ENCODE peak calls at places on chromosome 20, in six cellular contexts. A is cardiac muscle cell, W is foreskin fibroblast, P is SK-N-SH, H is psoas muscle, T is left ventricle myocardium inferior. L is an unnamed sample.

GRCh38 chr20:44467289-44467883 is 8.3 kb upstream of the TTPAL start:
- DNase-seq in A (peak), W (peak), P (peak), H (peak), T (peak), L (peak)

GRCh38 chr20:49545572-49545971 is 22.4 kb downstream of the PTGIS start:
- DNase-seq in A (no peak), W (no peak), P (no peak), H (no peak), T (no peak), L (no peak)

GRCh38 chr20:50508171-50508761 is 1.9 kb upstream of the PTPN1 start:
- DNase-seq in A (no peak), W (no peak), P (no peak), H (no peak), T (no peak), L (no peak)

GRCh38 chr20:64001607-64002011 is 20.7 kb downstream of the PRPF6 start:
- DNase-seq in A (no peak), W (no peak), P (no peak), H (no peak), T (no peak), L (no peak)

GRCh38 chr20:61086031-61086430 is 166.0 kb upstream of the CDH4 start:
- DNase-seq in A (no peak), W (no peak), P (no peak), H (no peak), T (no peak), L (no peak)

GRCh38 chr20:23446505-23446904 is 6.2 kb downstream of the CST11 start:
- DNase-seq in A (peak), W (no peak), P (peak), H (peak), T (peak), L (peak)

GRCh38 chr20:50810063-50810462 is 15.2 kb downstream of the BCAS4 start:
- DNase-seq in A (no peak), W (no peak), P (no peak), H (no peak), T (no peak), L (no peak)

GRCh38 chr20:23795526-23795925 is 31.0 kb downstream of the CST2 start:
- DNase-seq in A (no peak), W (no peak), P (no peak), H (no peak), T (no peak), L (no peak)

GRCh38 chr20:17343631-17344447 is 117.0 kb downstream of the PCSK2 start:
- DNase-seq in A (no peak), W (peak), P (no peak), H (no peak), T (no peak), L (no peak)

GRCh38 chr20:23156842-23157423 is 70.8 kb upstream of the CD93 start:
- DNase-seq in A (no peak), W (no peak), P (no peak), H (no peak), T (no peak), L (no peak)

GRCh38 chr20:47309806-47310426 is 46.6 kb downstream of the ZMYND8 start:
- DNase-seq in A (no peak), W (no peak), P (no peak), H (no peak), T (no peak), L (no peak)

GRCh38 chr20:4920131-4920530 is 81.2 kb downstream of the SLC23A2 start:
- DNase-seq in A (no peak), W (no peak), P (no peak), H (no peak), T (no peak), L (no peak)

DNA sequence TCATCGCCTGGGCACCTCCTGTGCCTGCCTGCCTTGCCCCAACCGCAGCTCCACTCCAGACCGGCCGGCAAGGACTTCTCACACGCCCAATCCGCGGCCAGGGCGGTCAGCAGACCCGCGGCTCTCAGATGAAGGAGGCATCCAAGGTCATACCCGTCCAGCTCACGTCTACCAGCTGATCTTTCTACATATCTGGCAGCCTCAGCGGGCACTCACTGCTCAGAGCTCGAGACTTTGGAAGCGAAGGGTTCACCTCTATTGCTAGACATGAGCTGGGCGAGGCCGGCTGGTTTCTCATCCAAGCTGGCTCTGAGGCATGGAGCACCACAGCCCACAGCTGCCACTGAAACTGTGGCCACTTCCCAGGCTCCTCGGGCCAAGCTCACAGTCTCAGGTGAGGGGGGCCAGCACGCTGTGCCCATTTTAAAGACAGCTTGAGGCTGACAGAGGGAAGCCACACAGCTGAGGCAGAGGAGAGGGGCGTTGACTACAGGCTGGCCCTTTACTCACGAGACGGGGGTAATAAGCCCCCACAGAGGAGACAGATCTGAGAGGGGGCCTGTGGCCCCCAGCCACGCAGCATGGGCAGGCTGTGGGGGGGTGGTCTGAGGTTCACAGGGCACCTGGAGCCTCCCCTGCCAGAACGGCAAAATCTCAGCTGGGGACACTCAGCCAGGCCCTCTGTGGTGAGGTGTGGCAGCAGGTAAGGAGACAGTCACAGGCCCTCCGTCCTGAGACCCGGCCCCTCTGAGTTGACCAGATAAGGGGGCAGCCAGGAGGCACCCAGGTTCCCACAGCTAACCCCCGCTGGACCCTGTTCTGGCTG is 2.0 kb downstream of the LAMA5 start:
- DNase-seq in A (no peak), W (no peak), P (no peak), H (peak), T (peak), L (no peak)
- H3K4me3 ChIP-seq in A (peak), W (peak), P (no peak), H (peak), T (peak), L (peak)

DNA sequence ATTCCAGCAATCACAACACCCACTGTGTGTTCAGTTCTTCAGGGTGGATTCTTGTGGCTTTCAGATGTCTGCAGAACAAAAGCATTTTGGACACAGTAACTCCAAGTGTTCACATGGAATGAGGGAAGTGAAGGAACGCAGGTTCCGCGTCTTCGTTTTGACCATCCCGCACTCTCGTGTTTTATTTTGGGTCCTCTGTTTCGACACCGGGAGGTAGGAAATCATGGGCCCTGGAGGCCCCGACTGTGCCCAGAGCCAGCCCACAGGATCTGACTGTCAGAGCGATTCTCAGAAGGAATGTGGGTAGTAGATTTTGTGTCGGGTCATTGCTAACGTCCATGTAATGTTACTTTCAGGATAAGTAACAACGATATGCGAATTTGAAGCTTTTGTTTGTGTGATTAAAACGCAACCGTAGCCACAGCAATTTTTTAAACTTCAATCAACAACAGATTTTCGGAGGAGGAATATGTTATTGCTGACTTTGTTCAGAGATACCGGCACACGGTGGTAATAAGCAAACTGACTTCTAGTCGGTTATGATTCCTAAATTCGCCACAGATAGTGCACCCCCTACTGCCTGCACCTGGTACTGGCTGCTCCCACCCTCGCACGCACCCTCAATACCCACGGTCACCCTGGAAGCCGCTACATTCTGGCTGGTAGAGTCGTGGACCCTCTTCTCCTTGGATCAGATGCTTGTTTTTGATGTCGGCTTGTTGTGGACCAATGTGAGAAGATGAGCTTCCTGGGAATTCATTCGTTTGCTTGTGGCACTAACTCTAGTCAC is 10.5 kb downstream of the NPEPL1 start:
- DNase-seq in A (no peak), W (no peak), P (no peak), H (no peak), T (peak), L (no peak)
- TF ChIP-seq CTCF in A (peak), W (no peak), P (peak), H (peak), T (peak), L (peak)

GRCh38 chr20:3679749-3680700 is 1.8 kb downstream of the ADAM33 start:
- DNase-seq in A (peak), W (peak), P (peak), H (peak), T (peak), L (peak)
- H3K4me3 ChIP-seq in A (no peak), W (peak), P (no peak), H (peak), T (peak), L (peak)

DNA sequence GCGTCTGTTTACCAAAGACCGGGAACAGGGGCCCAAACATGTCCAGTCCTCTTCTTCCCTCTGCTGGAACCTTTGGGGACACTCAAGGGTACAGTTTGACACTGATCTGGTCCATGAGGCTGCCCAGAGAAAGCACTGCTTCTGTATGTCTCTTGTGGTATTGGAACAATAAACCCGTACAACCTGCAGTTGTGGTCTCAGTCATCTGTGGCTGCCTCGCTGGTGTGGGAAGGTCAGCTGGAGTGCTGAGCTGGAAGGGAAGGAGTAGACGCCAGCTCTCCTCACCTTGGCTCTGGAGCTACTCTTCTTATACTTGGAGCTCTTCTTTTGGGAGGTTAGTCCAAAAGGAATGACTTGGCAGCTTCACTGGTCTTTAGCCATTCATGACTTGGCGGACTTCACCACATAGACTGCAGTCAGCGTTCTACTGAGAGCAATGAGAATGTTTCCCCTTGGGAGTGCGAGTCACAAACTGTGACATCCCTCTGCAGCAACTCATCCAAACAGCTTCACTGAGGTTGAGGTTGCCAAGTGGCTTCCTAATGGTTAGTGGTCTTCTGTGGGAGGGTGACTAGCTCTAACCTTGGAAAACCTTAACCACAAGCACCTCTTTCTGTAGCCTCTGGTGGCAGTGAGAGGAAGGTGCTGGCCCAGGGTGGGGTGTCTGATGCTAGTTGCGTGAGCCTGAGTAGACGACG is 81.2 kb downstream of the ASXL1 start:
- DNase-seq in A (peak), W (peak), P (no peak), H (no peak), T (no peak), L (no peak)
- TF ChIP-seq CTCF in A (no peak), W (no peak), P (no peak), H (no peak), T (no peak), L (no peak)

GRCh38 chr20:59018817-59019216 is 412 bp upstream of the TUBB1 start:
- DNase-seq in A (no peak), W (no peak), P (no peak), H (no peak), T (no peak), L (no peak)

GRCh38 chr20:59019217-59019616 is at the start of gene TUBB1:
- DNase-seq in A (no peak), W (no peak), P (no peak), H (no peak), T (no peak), L (no peak)

GRCh38 chr20:59022754-59023153 is 3.5 kb downstream of the TUBB1 start:
- DNase-seq in A (no peak), W (no peak), P (no peak), H (no peak), T (no peak), L (no peak)

GRCh38 chr20:59023616-59024015 is 4.4 kb downstream of the TUBB1 start:
- DNase-seq in A (no peak), W (no peak), P (no peak), H (no peak), T (no peak), L (no peak)

DNA sequence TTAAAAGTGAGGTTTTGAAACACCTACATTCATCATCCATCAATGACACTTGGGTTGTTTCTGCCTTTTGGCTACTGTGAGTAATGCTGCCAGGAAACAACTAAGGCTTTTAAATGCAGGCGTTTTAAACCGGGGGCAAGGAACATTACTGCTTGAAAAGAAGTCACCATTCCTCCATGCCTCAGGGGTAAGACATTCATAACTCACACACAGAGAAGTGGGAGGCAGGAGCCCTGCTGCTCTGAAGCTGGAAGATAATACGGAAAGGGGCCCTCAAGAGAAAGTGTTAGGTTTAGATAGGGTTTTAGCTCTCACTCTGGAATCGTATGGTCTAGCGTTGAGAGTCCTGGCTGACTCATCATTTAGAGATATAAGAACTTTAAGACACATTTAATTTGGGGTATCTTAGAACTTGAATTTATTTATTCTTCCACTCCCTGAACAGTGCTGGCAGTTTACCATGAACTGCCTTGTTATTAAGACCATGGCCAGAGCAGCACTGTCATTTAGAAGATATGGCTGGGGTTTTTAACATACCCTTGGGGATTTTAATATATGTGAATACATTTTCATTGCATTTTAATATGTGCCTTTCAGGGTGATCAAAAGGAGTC is 1.8 kb downstream of the TUBB1 start:
- DNase-seq in A (peak), W (no peak), P (no peak), H (no peak), T (no peak), L (peak)
- H3K4me3 ChIP-seq in A (no peak), W (no peak), P (no peak), H (no peak), T (no peak), L (no peak)

GRCh38 chr20:59748555-59749292 is 144.4 kb downstream of the PHACTR3 start:
- DNase-seq in A (peak), W (peak), P (no peak), H (no peak), T (no peak), L (no peak)

GRCh38 chr20:59745716-59746115 is 141.4 kb downstream of the PHACTR3 start:
- DNase-seq in A (no peak), W (no peak), P (no peak), H (no peak), T (no peak), L (no peak)

GRCh38 chr20:59749293-59749680 is 144.9 kb downstream of the PHACTR3 start:
- DNase-seq in A (peak), W (peak), P (no peak), H (peak), T (no peak), L (no peak)

GRCh38 chr20:59746155-59746554 is 141.8 kb downstream of the PHACTR3 start:
- DNase-seq in A (no peak), W (no peak), P (no peak), H (no peak), T (no peak), L (no peak)

GRCh38 chr20:59747671-59748515 is 143.6 kb downstream of the PHACTR3 start:
- DNase-seq in A (no peak), W (no peak), P (no peak), H (no peak), T (no peak), L (no peak)
- TF ChIP-seq CTCF in A (no peak), W (no peak), P (no peak), H (no peak), T (no peak), L (no peak)

L was measured in fibroblast of villous mesenchyme.